ENCODE peak calls at places on chromosome 9, in five cellular contexts. E, L, V, D and P are unnamed samples.

GRCh38 chr9:134366223-134367031 is 40.2 kb downstream of the RXRA start:
- DNase-seq in L (no peak), V (no peak), D (peak), E (no peak), P (no peak)

GRCh38 chr9:77764894-77765780 is 117.0 kb upstream of the GNA14 start:
- DNase-seq in V (peak), D (peak), L (no peak), E (no peak), P (no peak)

GRCh38 chr9:132181796-132182521 is 20.1 kb downstream of the NTNG2 start:
- DNase-seq in L (no peak), E (no peak), D (no peak), V (no peak), P (no peak)

GRCh38 chr9:2132484-2133082 is 117.4 kb downstream of the SMARCA2 start:
- DNase-seq in E (peak), L (no peak), D (peak), V (no peak), P (no peak)

GRCh38 chr9:97397220-97397619 is 14.7 kb upstream of the TDRD7 start:
- DNase-seq in L (peak), D (no peak), E (no peak), V (no peak), P (no peak)

GRCh38 chr9:123111977-123112869 is 78.8 kb downstream of the GPR21 start:
- DNase-seq in D (no peak), L (no peak), E (no peak), V (no peak), P (no peak)

GRCh38 chr9:98807070-98807810 is at the start of gene GALNT12:
- DNase-seq in L (no peak), E (peak), D (peak), V (no peak), P (peak)

GRCh38 chr9:132745911-132746709 is 75.8 kb downstream of the GTF3C4 start:
- DNase-seq in D (no peak), V (no peak), E (no peak), L (no peak), P (no peak)

GRCh38 chr9:89097219-89097618 is 81.4 kb downstream of the SHC3 start:
- DNase-seq in E (no peak), L (no peak), D (no peak), V (no peak), P (no peak)

GRCh38 chr9:92911496-92912475 is 33.9 kb upstream of the ZNF484 start:
- DNase-seq in D (peak), V (peak), L (no peak), E (no peak), P (no peak)

GRCh38 chr9:97766610-97767009 is 69.5 kb upstream of the XPA start:
- DNase-seq in D (no peak), E (no peak), L (no peak), V (no peak), P (no peak)

GRCh38 chr9:84067851-84068250 is 87.2 kb downstream of the RMI1 start:
- DNase-seq in V (no peak), D (no peak), L (no peak), E (no peak), P (no peak)

GRCh38 chr9:91500509-91501011 is 76.9 kb upstream of the NFIL3 start:
- DNase-seq in L (no peak), D (peak), E (peak), V (no peak), P (no peak)

GRCh38 chr9:79817469-79818004 is 245.8 kb downstream of the TLE4 start:
- DNase-seq in V (no peak), L (no peak), E (no peak), D (no peak), P (no peak)

GRCh38 chr9:133953621-133953975 is 38.5 kb downstream of the VAV2 start:
- DNase-seq in E (no peak), V (no peak), D (no peak), L (no peak), P (no peak)

GRCh38 chr9:38656896-38657295 is 36.5 kb upstream of the ANKRD18A start:
- DNase-seq in L (no peak), V (no peak), E (no peak), D (no peak), P (no peak)

GRCh38 chr9:89497978-89498844 is at the start of gene SEMA4D:
- DNase-seq in E (peak), V (no peak), L (no peak), D (peak), P (peak)

GRCh38 chr9:97769208-97769607 is 72.1 kb upstream of the XPA start:
- DNase-seq in L (no peak), V (no peak), E (no peak), D (no peak), P (no peak)

GRCh38 chr9:133282454-133283238 is 7.6 kb upstream of the ABO start:
- DNase-seq in E (peak), V (no peak), L (no peak), D (no peak), P (no peak)

GRCh38 chr9:131627846-131628820 is 82.8 kb downstream of the PRRT1B start:
- DNase-seq in D (no peak), E (no peak), L (no peak), V (no peak), P (no peak)

GRCh38 chr9:69078581-69078980 is 43.0 kb downstream of the FXN start:
- DNase-seq in D (no peak), L (no peak), E (no peak), V (no peak), P (no peak)

GRCh38 chr9:88060746-88061145 is 77.5 kb downstream of the SPATA31C2 start:
- DNase-seq in V (no peak), L (no peak), E (no peak), D (no peak), P (no peak)

GRCh38 chr9:133994359-133995011 is 2.4 kb upstream of the VAV2 start:
- DNase-seq in D (peak), L (no peak), E (peak), V (peak), P (peak)

GRCh38 chr9:125239631-125240597 is 1.2 kb downstream of the HSPA5 start:
- DNase-seq in D (no peak), V (no peak), E (no peak), L (no peak), P (no peak)

GRCh38 chr9:125240649-125240999 is 519 bp downstream of the HSPA5 start:
- DNase-seq in E (peak), D (peak), V (peak), L (no peak), P (no peak)

GRCh38 chr9:125241863-125242739 is 958 bp upstream of the HSPA5 start:
- DNase-seq in E (no peak), D (peak), V (no peak), L (no peak), P (no peak)

GRCh38 chr9:125238915-125239446 is 2.2 kb downstream of the HSPA5 start:
- DNase-seq in D (no peak), L (no peak), V (no peak), E (no peak), P (no peak)

DNA sequence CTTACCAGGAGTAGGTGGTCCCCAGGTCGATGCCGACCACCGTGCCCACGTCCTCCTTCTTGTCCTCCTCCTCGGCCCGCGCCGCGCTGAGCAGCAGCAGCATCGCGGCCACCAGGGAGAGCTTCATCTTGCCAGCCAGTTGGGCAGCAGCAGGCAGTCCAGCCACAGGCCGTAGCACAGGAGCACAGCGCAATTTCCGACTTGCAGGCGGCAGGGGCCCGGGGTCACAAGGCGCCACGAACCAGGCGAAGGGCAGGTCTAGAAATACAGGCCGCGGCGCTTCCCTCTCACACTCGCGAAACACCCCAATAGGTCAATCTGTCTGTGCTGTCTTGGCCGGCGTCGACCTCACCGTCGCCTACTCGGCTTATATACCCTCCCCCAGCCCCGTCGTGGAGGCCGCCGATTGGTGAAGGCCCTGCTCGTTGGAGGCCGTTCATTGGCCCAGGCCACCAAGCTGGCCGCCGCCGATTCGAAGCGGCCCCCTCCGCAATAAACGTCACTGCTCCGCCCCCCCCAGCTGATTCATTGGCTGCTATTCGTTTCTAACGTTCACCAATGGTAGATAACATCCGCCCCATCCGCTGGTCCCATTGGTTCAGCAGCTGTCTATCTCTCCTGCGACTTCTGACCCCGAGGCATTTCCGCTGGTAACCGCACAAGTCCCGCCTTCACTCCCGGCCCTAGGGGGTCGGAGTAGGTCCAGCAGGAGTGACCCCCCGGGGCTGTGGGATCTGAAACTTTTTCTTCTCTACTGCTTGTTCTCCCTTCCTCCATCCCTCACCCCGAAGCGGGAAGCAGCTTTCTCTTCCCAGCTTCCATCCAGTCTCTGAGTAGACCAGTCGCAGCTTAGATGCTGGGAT is at the start of gene HSPA5:
- DNase-seq in V (peak), L (peak), D (peak), E (peak), P (peak)
- TF ChIP-seq CTCF in V (peak), L (peak), D (no peak), E (peak), P (peak)

GRCh38 chr9:5446451-5447236 is 3.7 kb upstream of the CD274 start:
- DNase-seq in E (no peak), L (no peak), V (no peak), D (no peak), P (no peak)
- TF ChIP-seq HDAC2 in E (no peak), L (no peak), V (no peak), D (no peak), P (no peak)

DNA sequence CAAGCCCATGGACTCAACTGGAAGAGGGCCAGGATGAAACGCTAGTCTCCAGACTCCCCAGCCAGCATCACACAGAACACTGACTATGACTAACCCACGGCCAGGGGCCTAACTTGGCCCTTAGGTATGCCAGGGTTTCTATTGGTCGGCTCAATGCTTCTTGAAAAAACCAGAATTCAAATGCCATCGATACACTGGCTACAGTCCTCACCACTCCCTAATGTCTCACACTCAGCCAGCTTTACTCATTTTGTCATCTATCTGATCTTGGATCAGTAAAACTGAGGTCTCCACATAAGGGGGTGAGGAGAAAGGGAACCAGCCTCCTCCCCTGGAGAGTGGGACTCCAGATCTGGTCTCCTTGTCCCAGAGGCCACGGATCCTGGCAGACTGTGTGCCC is 59.5 kb upstream of the FUBP3 start:
- DNase-seq in E (no peak), D (no peak), V (no peak), L (no peak), P (no peak)
- TF ChIP-seq CTCF in E (no peak), D (no peak), V (no peak), L (no peak), P (no peak)

GRCh38 chr9:127161081-127161621 is 38.7 kb upstream of the ANGPTL2 start:
- DNase-seq in L (no peak), D (no peak), E (no peak), V (no peak), P (no peak)

GRCh38 chr9:127158995-127159801 is 36.8 kb upstream of the ANGPTL2 start:
- DNase-seq in E (no peak), L (no peak), D (peak), V (peak), P (peak)

GRCh38 chr9:127162046-127162445 is 39.6 kb upstream of the ANGPTL2 start:
- DNase-seq in L (no peak), V (no peak), D (no peak), E (no peak), P (no peak)

GRCh38 chr9:127162567-127163365 is 40.3 kb upstream of the ANGPTL2 start:
- DNase-seq in D (no peak), L (no peak), E (no peak), V (no peak), P (no peak)

GRCh38 chr9:127159949-127160610 is 37.6 kb upstream of the ANGPTL2 start:
- DNase-seq in V (no peak), L (no peak), D (no peak), E (no peak), P (no peak)
- TF ChIP-seq HDAC2 in V (no peak), L (no peak), D (no peak), E (no peak), P (no peak)

DNA sequence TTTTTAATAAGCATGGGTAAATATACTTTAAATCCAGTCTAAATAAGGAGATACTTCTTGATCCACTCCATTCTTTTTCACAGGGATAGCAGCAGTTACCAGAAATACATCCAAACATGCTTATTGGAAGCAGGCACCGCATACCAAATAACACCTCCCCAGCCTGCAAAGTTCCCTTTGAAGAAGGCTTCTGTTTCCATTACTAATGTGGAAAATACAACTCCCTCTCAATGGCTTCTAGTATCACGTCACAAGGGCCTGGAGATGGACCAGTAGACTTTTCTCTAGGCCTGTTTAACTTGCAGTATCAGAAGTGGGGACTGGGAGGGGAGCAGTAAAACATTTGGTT is 20.8 kb downstream of the TMEM245 start:
- DNase-seq in D (no peak), L (no peak), E (no peak), V (no peak), P (no peak)
- TF ChIP-seq CTCF in D (no peak), L (no peak), E (no peak), V (no peak), P (no peak)